ENCODE peak calls at places on chromosomes 1 and 21, in five cellular contexts. W is astrocyte of the cerebellum, O is foreskin fibroblast, X is esophagus squamous epithelium, K is mammary epithelial cell. U is an unnamed sample.

GRCh38 chr1:118243269-118243668 is 58.2 kb upstream of the SPAG17 start:
- DNase-seq in X (no peak), W (no peak), O (no peak), K (no peak), U (no peak)

GRCh38 chr1:183291802-183292515 is 105.9 kb downstream of the LAMC2 start:
- DNase-seq in W (peak), X (no peak), O (no peak), K (peak), U (no peak)

GRCh38 chr1:159828916-159829634 is 2.4 kb downstream of the SLAMF8 start:
- DNase-seq in K (no peak), O (no peak), W (no peak), X (no peak), U (peak)

GRCh38 chr1:118335372-118335771 is 150.3 kb upstream of the SPAG17 start:
- DNase-seq in K (peak), O (no peak), X (no peak), W (peak), U (no peak)

GRCh38 chr1:178283409-178283808 is 189.5 kb downstream of the RASAL2 start:
- DNase-seq in W (no peak), X (no peak), K (no peak), O (no peak), U (no peak)

GRCh38 chr1:156559797-156560112 is 12.6 kb downstream of the IQGAP3 start:
- DNase-seq in O (no peak), K (no peak), W (no peak), X (no peak), U (no peak)

GRCh38 chr21:45320991-45321656 is 33.4 kb upstream of the POFUT2 start:
- DNase-seq in X (no peak), K (no peak), W (no peak), O (no peak), U (no peak)

GRCh38 chr1:245695211-245695610 is 540.4 kb downstream of the KIF26B start:
- DNase-seq in W (no peak), K (no peak), X (no peak), O (no peak), U (no peak)

GRCh38 chr1:59156526-59157196 is 140.2 kb upstream of the FGGY start:
- DNase-seq in O (no peak), X (no peak), K (no peak), W (peak), U (no peak)

GRCh38 chr1:31460027-31460426 is 47.0 kb downstream of the SERINC2 start:
- DNase-seq in O (peak), K (no peak), X (no peak), W (no peak), U (no peak)

GRCh38 chr21:34722684-34723300 is 54.0 kb downstream of the CLIC6 start:
- DNase-seq in O (no peak), W (no peak), X (no peak), K (no peak), U (no peak)

GRCh38 chr1:92736395-92736794 is 48.5 kb downstream of the EVI5 start:
- DNase-seq in W (no peak), O (no peak), X (no peak), K (peak), U (no peak)

GRCh38 chr1:110872745-110873435 is at the start of gene CD53:
- DNase-seq in K (no peak), O (no peak), X (no peak), W (no peak), U (no peak)

GRCh38 chr1:21811875-21812305 is at the start of gene LDLRAD2:
- DNase-seq in K (no peak), W (no peak), X (no peak), O (no peak), U (no peak)

GRCh38 chr21:27339902-27340301 is 373.0 kb upstream of the ADAMTS5 start:
- DNase-seq in O (no peak), X (no peak), K (no peak), W (no peak), U (no peak)

GRCh38 chr1:98028800-98029199 is 108.0 kb upstream of the DPYD start:
- DNase-seq in O (no peak), W (no peak), X (no peak), K (no peak), U (no peak)

GRCh38 chr1:36894824-36895223 is 139.5 kb downstream of the GRIK3 start:
- DNase-seq in K (no peak), X (no peak), O (no peak), W (no peak), U (no peak)

GRCh38 chr1:201686709-201687455 is 142.1 kb upstream of the IPO9 start:
- DNase-seq in K (no peak), X (no peak), W (no peak), O (no peak), U (no peak)

GRCh38 chr1:183881387-183882084 is 76.6 kb downstream of the RGL1 start:
- DNase-seq in W (peak), K (peak), O (peak), X (no peak), U (peak)

GRCh38 chr21:31564439-31564838 is 95.1 kb upstream of the SOD1 start:
- DNase-seq in O (no peak), K (no peak), X (no peak), W (no peak), U (no peak)

DNA sequence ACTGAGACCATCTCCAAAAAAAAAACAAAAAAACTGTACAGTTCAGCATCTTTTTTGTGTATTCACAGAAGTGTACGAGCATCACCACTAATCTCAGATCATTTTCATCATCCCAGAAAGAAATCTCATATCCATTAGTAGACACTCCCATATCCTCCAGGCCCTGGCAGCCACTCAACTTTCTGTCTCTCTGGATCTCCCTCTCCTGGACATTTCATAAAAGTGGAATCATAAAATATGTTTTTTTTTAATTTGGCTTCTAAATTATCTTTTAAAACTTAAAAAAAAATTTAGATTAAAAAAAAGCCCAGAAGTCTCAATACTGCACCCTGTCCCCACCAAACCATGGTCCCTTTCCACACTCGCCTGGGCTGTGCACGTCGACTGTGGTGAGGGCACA is 22.1 kb downstream of the RIPPLY3 start:
- DNase-seq in W (no peak), O (peak), X (no peak), K (no peak), U (no peak)
- TF ChIP-seq CTCF in W (no peak), O (no peak), X (no peak), K (no peak), U (peak)

DNA sequence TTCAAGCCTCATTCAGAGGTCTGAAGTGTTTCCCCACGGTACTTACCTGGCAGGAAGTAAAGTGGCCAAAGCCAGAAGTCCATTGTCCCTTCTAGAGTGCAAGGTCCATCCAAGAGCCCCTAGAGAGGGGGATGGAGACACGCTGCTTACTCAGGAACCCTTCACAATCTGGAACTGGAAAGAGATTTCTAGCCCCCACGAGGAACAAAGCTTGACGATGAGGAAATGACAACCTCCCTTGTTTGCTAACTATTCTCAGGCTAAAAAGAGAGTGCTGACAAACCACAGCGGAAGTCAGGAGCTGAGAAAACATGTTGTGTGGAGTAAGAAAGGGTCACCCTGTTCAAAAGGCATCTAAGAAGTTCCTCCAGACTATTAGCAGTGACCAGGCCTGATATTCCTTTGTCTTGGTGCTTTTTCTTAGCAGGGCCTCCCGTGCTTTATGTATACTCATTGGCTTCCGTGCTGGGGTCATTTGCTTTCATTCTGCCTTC is at the start of gene FCMR:
- DNase-seq in X (no peak), W (no peak), K (no peak), O (no peak), U (no peak)
- H3K4me3 ChIP-seq in X (peak), W (no peak), K (no peak), O (no peak), U (no peak)

GRCh38 chr1:208081972-208082371 is 162.2 kb downstream of the PLXNA2 start:
- DNase-seq in O (peak), W (no peak), K (no peak), X (no peak), U (no peak)
- TF ChIP-seq CTCF in O (no peak), W (peak), K (no peak), X (no peak), U (peak)

DNA sequence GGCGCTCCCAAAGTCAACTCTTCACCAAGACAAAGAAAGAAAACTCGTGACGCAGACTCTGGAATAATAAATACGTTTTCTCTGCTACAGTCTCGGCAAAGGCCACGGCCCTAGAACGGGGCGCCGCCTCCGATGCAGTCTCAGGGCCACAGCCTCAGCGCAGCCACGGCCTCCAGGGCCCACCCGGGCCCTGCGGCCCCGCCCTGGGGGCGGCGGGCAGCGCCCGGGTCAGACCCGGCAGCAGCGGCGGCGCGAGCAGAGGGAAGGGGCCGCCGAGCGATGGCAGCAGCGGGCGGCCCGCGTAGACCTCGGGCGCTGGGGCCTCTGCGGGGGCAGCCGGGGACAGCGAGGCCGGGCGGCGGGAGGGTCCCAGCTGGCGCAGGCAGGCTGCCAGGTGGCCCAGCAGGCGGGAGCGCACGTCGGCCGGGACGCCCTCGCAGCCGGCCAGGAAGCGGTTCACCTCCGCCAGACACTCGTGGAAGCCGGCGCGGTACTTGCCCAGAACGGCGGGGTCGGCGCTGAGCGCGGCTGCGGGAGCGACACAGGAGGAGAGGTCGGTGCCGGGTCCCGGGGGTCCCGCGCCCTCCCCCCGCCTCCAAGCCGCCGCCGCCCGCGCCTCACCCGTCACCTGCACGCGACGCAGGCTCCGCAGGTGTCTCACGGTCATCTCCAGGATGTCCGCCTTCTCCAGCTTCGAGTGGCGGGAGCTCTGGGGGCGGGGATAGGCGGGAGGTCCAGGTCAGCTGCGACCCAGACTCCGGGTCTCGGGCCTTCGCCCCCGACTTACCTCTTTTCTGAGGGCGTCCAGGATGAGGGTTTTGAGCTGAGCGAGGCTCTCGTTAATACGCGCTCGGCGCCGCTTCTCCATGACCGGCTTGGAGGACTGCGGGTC is 746 bp downstream of the HES4 start:
- DNase-seq in O (no peak), K (peak), W (no peak), X (no peak), U (peak)
- H3K4me3 ChIP-seq in O (peak), K (peak), W (peak), X (peak), U (no peak)

DNA sequence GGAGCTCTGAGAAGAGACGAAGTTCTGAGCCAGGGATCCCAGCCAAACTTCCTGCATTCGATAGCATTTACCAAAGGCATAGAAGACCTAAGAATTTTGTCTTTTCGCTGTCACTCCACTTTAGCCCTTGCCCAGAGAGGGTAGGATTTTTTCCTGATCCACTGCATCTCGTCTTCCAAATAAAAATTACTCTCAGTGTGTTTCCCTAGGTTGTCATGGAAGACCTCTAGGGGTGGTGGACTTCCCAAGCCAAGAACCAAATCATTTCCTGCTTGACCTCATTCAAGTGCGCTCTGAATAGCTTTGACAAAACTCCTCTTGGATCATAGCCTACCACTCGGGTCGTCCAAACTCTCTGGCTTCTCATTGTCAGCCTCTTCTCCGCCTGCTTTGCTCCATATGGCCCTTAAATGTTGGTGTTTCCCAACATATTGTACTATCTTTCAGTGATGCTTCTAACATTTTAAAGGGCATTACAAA is 444 bp upstream of the C1orf52 start:
- DNase-seq in O (peak), X (no peak), K (no peak), W (no peak), U (no peak)
- TF ChIP-seq CTCF in O (no peak), X (no peak), K (no peak), W (no peak), U (no peak)

DNA sequence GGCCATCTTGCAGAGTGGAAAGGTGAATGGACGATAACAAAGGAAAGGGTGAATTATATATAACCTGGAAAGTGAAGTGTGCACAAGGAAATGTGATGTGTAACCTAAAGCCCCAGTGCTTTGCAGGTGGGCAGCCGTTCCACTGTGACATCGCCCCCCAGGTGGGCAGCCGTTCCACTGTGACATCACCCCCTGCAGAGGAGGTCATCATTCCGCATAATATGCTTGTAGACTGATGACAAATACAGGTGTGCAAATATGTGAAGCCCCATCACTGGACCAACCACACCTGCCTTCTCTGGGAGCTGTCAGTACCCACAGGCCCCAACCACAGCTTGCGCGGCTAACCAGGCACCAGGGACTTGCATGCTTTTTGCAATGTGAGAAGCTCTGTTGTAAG is 4.7 kb upstream of the ZNF496 start:
- DNase-seq in W (no peak), X (no peak), O (no peak), K (no peak), U (no peak)
- H3K4me3 ChIP-seq in W (no peak), X (no peak), O (no peak), K (no peak), U (no peak)

GRCh38 chr1:224168859-224169380 is 14.1 kb upstream of the DEGS1 start:
- DNase-seq in W (peak), O (peak), X (no peak), K (no peak), U (no peak)

GRCh38 chr1:224169876-224170275 is 13.2 kb upstream of the DEGS1 start:
- DNase-seq in X (no peak), W (no peak), K (no peak), O (no peak), U (no peak)

GRCh38 chr1:224173523-224173922 is 9.5 kb upstream of the DEGS1 start:
- DNase-seq in O (no peak), X (no peak), W (no peak), K (peak), U (no peak)

GRCh38 chr1:224172229-224172628 is 10.8 kb upstream of the DEGS1 start:
- DNase-seq in O (no peak), K (no peak), X (no peak), W (no peak), U (no peak)

DNA sequence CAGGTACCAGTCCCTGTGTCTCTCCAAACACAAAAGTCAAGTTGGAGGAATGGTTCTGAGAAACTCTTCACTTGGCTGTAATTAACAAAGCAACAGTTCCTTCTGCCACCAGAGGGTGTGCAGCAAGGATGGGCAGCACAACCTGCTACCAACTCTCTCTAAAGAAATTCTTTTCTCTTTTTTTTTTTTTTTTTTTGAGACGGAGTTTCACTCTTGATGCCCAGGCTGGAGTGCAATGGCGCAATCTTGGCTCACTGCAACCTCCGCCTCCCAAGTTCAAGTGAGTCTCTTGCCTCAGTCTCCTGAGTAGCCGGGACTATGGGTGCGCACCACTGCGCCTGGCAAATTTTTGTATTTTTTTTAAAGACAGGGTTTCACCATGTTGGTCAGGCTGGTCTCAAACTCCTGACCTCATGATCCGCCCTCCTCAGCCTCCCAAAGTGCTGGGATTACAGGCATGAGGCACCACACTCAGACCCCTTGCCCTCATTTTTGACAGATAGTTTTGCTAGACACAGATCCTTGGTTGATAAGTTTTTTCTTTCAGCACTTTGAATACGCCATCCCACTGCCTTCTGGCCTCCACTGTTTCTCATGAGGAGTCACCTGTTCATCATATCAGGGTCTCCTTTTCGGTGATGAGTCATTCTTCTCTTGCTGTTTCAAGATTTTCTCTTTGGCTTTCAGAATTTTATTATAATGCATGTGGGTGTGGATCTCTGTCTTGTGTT is 12.1 kb upstream of the DEGS1 start:
- DNase-seq in O (no peak), K (peak), W (no peak), X (no peak), U (no peak)
- TF ChIP-seq CTCF in O (peak), K (peak), W (peak), X (peak), U (peak)

GRCh38 chr1:217133958-217134856 is 411.0 kb upstream of the ESRRG start:
- DNase-seq in K (no peak), X (no peak), W (no peak), O (no peak), U (no peak)

GRCh38 chr1:217134857-217135568 is 411.8 kb upstream of the ESRRG start:
- DNase-seq in W (no peak), X (no peak), O (no peak), K (peak), U (no peak)

GRCh38 chr1:217136895-217137205 is 413.6 kb upstream of the ESRRG start:
- DNase-seq in X (no peak), K (no peak), O (no peak), W (no peak), U (no peak)

GRCh38 chr1:217135987-217136894 is 413.0 kb upstream of the ESRRG start:
- DNase-seq in K (no peak), W (no peak), O (no peak), X (no peak), U (no peak)

DNA sequence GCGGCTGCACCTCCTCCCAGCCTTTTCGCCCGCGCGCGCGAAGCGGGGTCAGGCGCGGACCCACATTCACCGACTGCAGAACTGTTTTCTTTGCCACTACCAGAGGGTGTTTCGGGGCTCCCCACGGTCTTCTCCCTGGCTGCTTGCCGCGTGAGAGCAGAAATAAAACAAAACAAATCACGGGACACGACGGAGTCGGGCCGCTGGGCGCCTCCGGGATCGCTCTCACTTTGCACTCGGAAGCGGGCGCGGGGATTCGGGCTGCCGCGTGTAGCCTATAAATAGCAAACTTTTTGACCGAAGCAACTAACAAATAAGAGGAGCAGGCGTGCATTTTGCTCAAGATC is 412.3 kb upstream of the ESRRG start:
- DNase-seq in K (peak), X (no peak), W (no peak), O (no peak), U (peak)
- H3K4me3 ChIP-seq in K (peak), X (peak), W (peak), O (peak), U (peak)

DNA sequence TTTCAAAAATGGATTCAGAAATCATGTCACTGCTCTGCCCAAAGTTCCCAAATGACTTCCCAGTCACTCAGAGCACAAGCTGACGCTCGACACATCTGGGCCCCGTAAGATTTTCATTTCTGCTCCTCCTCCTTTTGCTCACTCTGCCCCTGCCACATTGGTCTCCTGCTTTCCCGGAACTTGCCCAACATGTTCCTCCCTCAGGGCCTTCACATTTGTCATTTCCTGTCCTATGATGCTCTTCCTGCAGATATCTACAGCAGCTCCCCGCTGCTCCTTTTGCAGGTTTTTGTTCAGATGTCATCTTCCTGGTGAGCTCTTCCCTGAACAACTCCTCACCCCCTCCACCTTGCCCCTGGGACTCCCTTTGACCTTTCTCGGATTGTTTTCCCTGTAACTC is 58.5 kb upstream of the IVNS1ABP start:
- DNase-seq in K (peak), X (no peak), O (peak), W (no peak), U (no peak)
- TF ChIP-seq CTCF in K (no peak), X (no peak), O (no peak), W (no peak), U (no peak)